ENCODE peak calls at places on chromosomes 4 and X, in four cellular contexts. E is cardiac muscle cell; G is CD8-positive, alpha-beta memory T cell; R is GM23248. C is an unnamed sample.

GRCh38 chr4:10237131-10237530 is 120.5 kb upstream of the WDR1 start:
- DNase-seq in R (no peak), G (no peak), E (no peak), C (peak)

GRCh38 chr4:53476232-53477037 is 99.0 kb downstream of the FIP1L1 start:
- DNase-seq in E (peak), G (no peak), R (peak), C (peak)

GRCh38 chr4:6658635-6659075 is 18.2 kb downstream of the MRFAP1 start:
- DNase-seq in R (peak), G (peak), E (peak), C (no peak)

GRCh38 chr4:119080721-119081541 is 54.7 kb upstream of the MYOZ2 start:
- DNase-seq in G (no peak), E (no peak), R (peak), C (no peak)

GRCh38 chr4:126468144-126468543 is 1153.4 kb downstream of the FAT4 start:
- DNase-seq in G (no peak), E (no peak), R (no peak), C (no peak)

GRCh38 chr4:53916431-53916889 is 147.9 kb downstream of the CHIC2 start:
- DNase-seq in E (peak), R (peak), G (no peak), C (no peak)

GRCh38 chrX:55907968-55908607 is 190.5 kb downstream of the RRAGB start:
- DNase-seq in R (peak), G (peak), E (peak), C (peak)

GRCh38 chrX:120380699-120381098 is 18.8 kb downstream of the ATP1B4 start:
- DNase-seq in E (no peak), R (peak), G (peak), C (peak)

GRCh38 chrX:101191217-101191750 is 28.3 kb upstream of the DRP2 start:
- DNase-seq in G (no peak), E (peak), R (peak), C (no peak)

GRCh38 chr4:44670466-44671199 is 7.6 kb upstream of the GUF1 start:
- DNase-seq in G (no peak), R (peak), E (peak), C (no peak)

DNA sequence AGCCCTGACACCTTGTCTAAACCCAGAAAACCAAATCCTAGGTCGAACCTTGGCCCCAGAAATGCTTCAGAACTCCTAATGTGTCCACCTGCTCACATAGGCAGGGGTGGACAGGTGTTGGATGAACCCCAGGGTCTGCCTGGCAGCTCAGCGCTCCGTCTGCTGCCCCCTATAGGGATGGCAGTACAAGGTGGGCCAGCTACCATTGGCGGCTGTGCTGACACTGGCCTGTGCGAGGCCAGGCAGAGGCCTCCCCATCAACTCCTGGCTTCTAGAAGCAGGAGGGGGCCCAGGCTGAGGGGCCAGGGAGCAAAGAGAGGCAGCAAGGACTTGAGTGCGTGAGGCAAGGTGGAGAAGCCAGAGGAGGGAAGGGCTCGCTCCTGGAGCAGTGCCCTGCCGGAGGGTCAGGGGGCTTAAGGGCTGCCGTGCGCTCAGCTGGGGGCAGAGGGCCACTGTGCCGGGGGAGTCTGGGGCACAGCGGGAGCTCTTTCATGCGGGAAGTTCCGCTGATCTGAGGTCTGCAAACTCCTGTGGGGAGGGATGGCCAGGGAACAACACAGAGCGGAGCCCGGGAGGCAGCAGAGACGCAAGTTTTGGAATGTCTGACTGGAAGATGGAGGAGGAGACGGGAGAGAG is 20.6 kb downstream of the CCNQ start:
- DNase-seq in R (no peak), E (no peak), G (no peak), C (no peak)
- H3K4me3 ChIP-seq in R (no peak), E (no peak), G (no peak), C (no peak)

GRCh38 chr4:32142075-32142474 is 1421.9 kb downstream of the PCDH7 start:
- DNase-seq in E (no peak), G (no peak), R (no peak), C (no peak)

GRCh38 chr4:32145987-32146386 is 1425.8 kb downstream of the PCDH7 start:
- DNase-seq in E (no peak), R (no peak), G (no peak), C (no peak)

GRCh38 chr4:32148120-32148666 is 1428.0 kb downstream of the PCDH7 start:
- DNase-seq in G (no peak), E (peak), R (no peak), C (peak)

GRCh38 chr4:32147446-32148064 is 1427.4 kb downstream of the PCDH7 start:
- DNase-seq in R (no peak), E (no peak), G (no peak), C (peak)
- H3K4me3 ChIP-seq in R (no peak), E (no peak), G (no peak), C (peak)

GRCh38 chr4:173508386-173509002 is 21.5 kb downstream of the HAND2 start:
- DNase-seq in E (no peak), R (peak), G (no peak), C (no peak)
- H3K4me3 ChIP-seq in E (peak), R (peak), G (peak), C (no peak)

DNA sequence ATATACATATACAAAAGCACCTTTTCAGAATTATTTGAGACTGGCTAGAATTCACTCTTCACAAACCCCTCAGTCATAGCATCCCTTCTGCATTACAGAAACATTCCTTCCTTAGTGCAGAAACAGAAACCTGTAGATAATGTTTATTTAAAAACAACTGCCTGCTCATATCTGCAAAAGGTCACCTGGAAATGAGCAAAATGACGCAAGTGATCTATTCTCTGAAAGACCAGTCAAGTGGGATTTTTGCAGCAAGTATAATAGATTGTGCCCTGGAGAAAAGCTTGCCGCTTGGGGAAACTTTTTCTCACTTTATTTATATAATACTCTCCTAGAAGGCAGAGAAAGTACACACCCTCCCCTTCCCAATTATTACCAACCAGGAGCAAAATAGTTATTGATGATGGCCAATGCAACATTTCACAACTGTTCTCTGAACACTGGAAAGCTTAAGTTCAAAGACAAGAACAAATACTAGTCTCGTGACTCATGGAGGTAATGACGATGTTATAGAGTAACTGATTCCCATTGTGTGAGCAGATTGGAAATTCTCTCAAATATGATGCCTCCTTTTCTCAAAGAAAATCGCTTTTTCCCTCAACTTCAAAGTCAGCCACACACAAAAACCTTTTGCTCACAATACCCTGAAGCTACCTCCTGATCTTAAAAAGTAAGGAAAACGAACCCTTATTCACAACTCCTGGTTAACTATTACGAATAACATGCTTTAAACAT is 41.2 kb downstream of the MID1 start:
- DNase-seq in R (peak), E (peak), G (no peak), C (no peak)
- H3K4me3 ChIP-seq in R (peak), E (no peak), G (no peak), C (no peak)

DNA sequence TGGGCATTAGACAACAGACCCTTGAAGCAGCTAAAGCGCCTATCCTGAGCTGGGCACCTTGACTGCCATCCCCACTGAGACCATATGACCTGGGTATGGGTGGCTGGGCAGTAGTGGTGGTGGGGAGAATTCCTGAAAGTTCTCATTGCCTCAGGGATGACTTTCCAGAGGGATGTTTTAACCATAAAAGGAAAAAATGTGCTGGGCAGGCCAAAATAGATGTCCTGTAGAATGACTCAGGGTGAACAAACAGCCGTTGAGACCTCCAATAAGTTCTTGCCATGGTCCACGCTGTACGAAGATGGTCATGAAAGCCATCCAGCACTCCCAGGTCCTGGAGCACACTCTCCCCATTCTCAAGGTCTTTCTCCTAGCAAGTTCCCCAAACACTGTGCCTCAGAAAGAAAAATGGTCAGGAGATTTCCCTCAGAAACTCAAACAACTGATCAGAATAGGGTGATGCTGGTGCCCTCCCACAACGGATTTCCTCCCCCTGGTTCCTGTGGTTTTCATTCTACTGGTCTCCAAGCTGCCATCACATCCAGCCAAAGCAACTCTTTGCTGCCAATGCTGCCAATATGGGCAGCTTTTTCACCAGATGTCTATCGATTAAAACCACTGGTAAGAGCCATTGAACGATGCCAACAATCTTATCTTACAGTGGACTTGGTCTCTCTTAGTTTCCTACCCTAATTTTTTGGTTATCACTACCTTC is 11.2 kb downstream of the CDKN2AIP start:
- DNase-seq in E (no peak), G (no peak), R (no peak), C (no peak)
- H3K4me3 ChIP-seq in E (no peak), G (peak), R (no peak), C (no peak)

GRCh38 chr4:140047017-140047640 is 106.9 kb downstream of the MAML3 start:
- DNase-seq in G (no peak), E (peak), R (no peak), C (no peak)
- H3K4me3 ChIP-seq in G (no peak), E (no peak), R (no peak), C (no peak)

C was measured in SJCRH30.